ENCODE peak calls at places on chromosomes 12 and 14, in eight cellular contexts. O is GM23338, Y is SK-N-SH, X is neural progenitor cell, H is PC-3, K is HCT116, J is MM.1S, P is hepatocyte. S is an unnamed sample.

GRCh38 chr14:71143391-71144290 is 236.4 kb downstream of the PCNX1 start:
- DNase-seq in O (no peak), Y (no peak), X (no peak), H (peak), K (no peak), J (no peak), P (peak), S (no peak)

GRCh38 chr14:50846171-50846880 is 15.4 kb upstream of the NIN start:
- DNase-seq in O (no peak), Y (no peak), X (no peak), H (peak), K (no peak), J (no peak), P (peak), S (no peak)

GRCh38 chr12:52568111-52568510 is 5.5 kb downstream of the KRT74 start:
- DNase-seq in O (no peak), Y (no peak), X (no peak), H (no peak), K (no peak), J (no peak), P (no peak), S (no peak)

GRCh38 chr14:24058260-24058950 is 6.6 kb downstream of the CARMIL3 start:
- DNase-seq in O (peak), Y (peak), X (peak), H (peak), K (no peak), J (peak), P (peak), S (peak)

GRCh38 chr12:71865166-71865713 is 25.7 kb downstream of the TBC1D15 start:
- DNase-seq in O (no peak), Y (no peak), X (no peak), H (peak), K (no peak), J (no peak), P (no peak), S (no peak)

GRCh38 chr12:15526033-15526432 is 203.7 kb downstream of the PTPRO start:
- DNase-seq in O (peak), Y (no peak), X (no peak), H (no peak), K (peak), J (peak), P (no peak), S (peak)

GRCh38 chr12:112537710-112538396 is 119.1 kb downstream of the PTPN11 start:
- DNase-seq in O (peak), Y (peak), X (peak), H (peak), K (peak), J (no peak), P (peak), S (no peak)

GRCh38 chr12:6332459-6332858 is 9.4 kb downstream of the TNFRSF1A start:
- DNase-seq in O (no peak), Y (no peak), X (no peak), H (peak), K (no peak), J (no peak), P (no peak), S (no peak)

GRCh38 chr12:108879615-108880254 is at the start of gene DAO:
- DNase-seq in O (no peak), Y (no peak), X (no peak), H (no peak), K (no peak), J (no peak), P (no peak), S (no peak)

GRCh38 chr12:123532021-123532420 is 1.5 kb downstream of the RILPL1 start:
- DNase-seq in O (no peak), Y (no peak), X (no peak), H (no peak), K (no peak), J (peak), P (no peak), S (peak)

GRCh38 chr14:92204792-92205191 is 83.0 kb downstream of the CPSF2 start:
- DNase-seq in O (no peak), Y (no peak), X (no peak), H (no peak), K (no peak), J (no peak), P (no peak), S (no peak)

GRCh38 chr14:79407572-79407971 is 803.7 kb downstream of the DIO2 start:
- DNase-seq in O (no peak), Y (no peak), X (no peak), H (peak), K (no peak), J (no peak), P (no peak), S (no peak)

GRCh38 chr12:12336049-12336411 is 14.0 kb downstream of the MANSC1 start:
- DNase-seq in O (no peak), Y (no peak), X (no peak), H (no peak), K (no peak), J (no peak), P (peak), S (no peak)

GRCh38 chr14:36584167-36584811 is 1.9 kb upstream of the NKX2-8 start:
- DNase-seq in O (no peak), Y (peak), X (no peak), H (no peak), K (no peak), J (no peak), P (no peak), S (no peak)

GRCh38 chr12:56718167-56718566 is 6.9 kb downstream of the NACA start:
- DNase-seq in O (no peak), Y (no peak), X (no peak), H (no peak), K (no peak), J (no peak), P (no peak), S (no peak)
- TF ChIP-seq EZH2phosphoT487 in O (no peak), Y (no peak), X (no peak), H (no peak), K (no peak), J (no peak), P (no peak), S (no peak)

GRCh38 chr12:78473561-78473960 is 391.0 kb upstream of the SYT1 start:
- DNase-seq in O (no peak), Y (no peak), X (no peak), H (no peak), K (no peak), J (no peak), P (no peak), S (no peak)

GRCh38 chr12:78473136-78473535 is 391.4 kb upstream of the SYT1 start:
- DNase-seq in O (no peak), Y (no peak), X (no peak), H (peak), K (no peak), J (no peak), P (peak), S (no peak)

GRCh38 chr12:78470354-78471195 is 394.0 kb upstream of the SYT1 start:
- DNase-seq in O (peak), Y (peak), X (peak), H (peak), K (peak), J (peak), P (peak), S (peak)
- TF ChIP-seq CTCF in O (peak), Y (peak), X (peak), H (peak), K (peak), J (peak), P (peak), S (peak)

GRCh38 chr12:94601972-94602517 is 48.3 kb downstream of the TMCC3 start:
- DNase-seq in O (no peak), Y (no peak), X (no peak), H (no peak), K (no peak), J (no peak), P (no peak), S (no peak)

GRCh38 chr12:94604299-94604698 is 46.1 kb downstream of the TMCC3 start:
- DNase-seq in O (no peak), Y (no peak), X (no peak), H (no peak), K (no peak), J (no peak), P (no peak), S (no peak)

GRCh38 chr12:94599189-94599588 is 51.2 kb downstream of the TMCC3 start:
- DNase-seq in O (no peak), Y (no peak), X (no peak), H (no peak), K (no peak), J (no peak), P (no peak), S (no peak)

DNA sequence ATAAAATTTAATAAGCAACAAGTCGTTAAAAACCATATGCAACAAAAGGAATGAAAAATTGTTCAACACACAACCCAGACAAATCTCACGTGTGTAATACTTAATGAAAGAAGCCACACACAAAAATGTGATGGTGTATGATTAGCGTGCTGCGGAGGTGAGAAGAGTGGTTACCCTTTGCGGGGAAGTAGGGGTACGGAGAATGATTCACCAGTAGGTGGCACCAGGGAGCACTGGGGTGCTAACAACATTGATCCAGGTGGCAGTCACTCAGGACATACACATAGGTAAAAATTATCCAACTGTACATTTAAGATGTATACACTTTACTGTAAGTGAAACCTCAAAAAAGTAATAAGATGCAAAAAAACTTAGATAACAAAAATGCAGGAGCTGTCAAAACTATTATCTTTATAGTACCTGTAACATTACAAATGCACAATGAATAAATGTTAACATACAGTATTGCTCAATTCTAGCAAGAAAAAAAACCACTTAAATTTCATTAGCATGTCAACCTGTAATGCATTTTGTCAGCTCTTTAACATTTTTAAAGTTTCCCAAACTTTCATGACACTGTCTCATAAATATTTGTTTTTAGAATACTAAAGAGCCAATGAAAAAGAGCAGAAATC is 46.8 kb downstream of the TMCC3 start:
- DNase-seq in O (peak), Y (no peak), X (peak), H (peak), K (peak), J (peak), P (no peak), S (peak)
- TF ChIP-seq EZH2phosphoT487 in O (no peak), Y (no peak), X (no peak), H (no peak), K (no peak), J (no peak), P (no peak), S (no peak)

GRCh38 chr12:88111074-88111652 is 30.7 kb downstream of the CEP290 start:
- DNase-seq in O (peak), Y (peak), X (peak), H (peak), K (peak), J (peak), P (peak), S (peak)
- TF ChIP-seq CTCF in O (peak), Y (peak), X (peak), H (peak), K (peak), J (peak), P (peak), S (peak)

DNA sequence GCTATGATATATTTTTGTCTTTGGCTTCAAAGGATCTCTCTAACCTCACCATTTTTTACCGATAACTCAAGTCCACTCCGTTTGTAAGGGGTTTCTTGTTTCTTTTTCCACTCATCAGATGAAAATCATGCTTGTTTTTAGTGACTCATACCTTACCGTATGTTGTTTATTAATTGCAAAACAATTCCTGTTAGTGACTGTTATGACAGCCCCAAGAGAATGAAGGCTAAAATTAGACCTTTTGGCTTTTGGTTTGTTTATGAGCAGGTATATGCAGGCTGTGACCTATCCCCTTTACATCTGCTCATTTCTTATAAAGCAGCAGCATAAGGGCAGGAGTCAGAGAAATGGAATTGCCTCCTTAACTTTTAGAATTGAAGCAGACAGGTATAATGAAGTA is 319.8 kb downstream of the CEP128 start:
- DNase-seq in O (no peak), Y (no peak), X (no peak), H (peak), K (peak), J (no peak), P (no peak), S (no peak)
- TF ChIP-seq EZH2phosphoT487 in O (no peak), Y (no peak), X (no peak), H (no peak), K (no peak), J (no peak), P (no peak), S (no peak)

DNA sequence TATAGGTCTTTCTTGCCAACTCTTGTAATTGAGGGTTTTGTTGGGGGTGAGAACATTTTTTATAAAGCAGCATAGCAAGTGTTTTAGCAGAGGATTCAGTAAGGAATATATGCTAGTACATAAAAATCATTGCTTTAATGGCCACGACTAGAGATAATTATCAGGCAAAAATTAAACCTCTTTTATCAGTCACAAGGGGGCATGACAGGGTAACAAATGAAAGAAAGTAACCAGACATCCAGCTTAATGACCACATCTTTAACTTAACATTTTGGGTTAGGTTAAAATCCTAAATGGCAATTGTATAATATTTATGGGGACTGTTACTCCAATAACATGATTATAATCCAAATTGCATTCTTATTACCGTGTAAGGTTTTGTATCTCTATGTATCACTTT is 119.6 kb downstream of the LRRIQ1 start:
- DNase-seq in O (peak), Y (peak), X (peak), H (peak), K (peak), J (peak), P (peak), S (peak)
- TF ChIP-seq CTCF in O (peak), Y (peak), X (peak), H (peak), K (peak), J (peak), P (peak), S (peak)

GRCh38 chr14:74973003-74973614 is 17.7 kb upstream of the PGF start:
- DNase-seq in O (no peak), Y (peak), X (no peak), H (no peak), K (no peak), J (peak), P (no peak), S (peak)
- TF ChIP-seq EZH2phosphoT487 in O (no peak), Y (no peak), X (no peak), H (no peak), K (no peak), J (no peak), P (no peak), S (no peak)

DNA sequence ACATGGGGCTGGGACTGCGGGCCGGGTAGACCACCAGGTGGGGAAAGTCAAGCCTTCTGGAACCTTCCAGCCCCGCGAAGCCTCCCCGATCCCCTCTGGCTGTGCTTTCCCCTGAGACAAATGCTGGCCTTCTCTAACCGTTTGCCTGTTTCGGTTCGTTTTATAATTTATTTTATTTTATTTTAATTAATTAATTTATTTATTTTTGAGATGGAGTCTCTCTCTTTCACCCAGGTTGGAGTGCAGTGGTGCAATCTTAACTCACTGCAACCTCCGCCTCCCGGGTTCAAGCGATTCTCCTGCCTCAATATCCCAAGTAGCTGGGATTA is 16.8 kb upstream of the DLK1 start:
- DNase-seq in O (no peak), Y (no peak), X (no peak), H (no peak), K (no peak), J (no peak), P (no peak), S (no peak)
- TF ChIP-seq CTCF in O (no peak), Y (no peak), X (no peak), H (peak), K (no peak), J (no peak), P (no peak), S (no peak)